ENCODE peak calls at places on chromosomes 11 and 22, in ten cellular contexts. V, L, B, H, E, J, S, N, Q and Z are unnamed samples.

GRCh38 chr11:76041208-76041607 is 165.1 kb downstream of the WNT11 start:
- DNase-seq in V (no peak), L (no peak), B (no peak), H (no peak), E (no peak), J (no peak), S (no peak), N (no peak), Q (no peak), Z (no peak)

GRCh38 chr11:79415411-79415810 is 25.4 kb downstream of the TENM4 start:
- DNase-seq in V (no peak), L (peak), B (no peak), H (no peak), E (no peak), J (no peak), S (no peak), N (no peak), Q (no peak), Z (no peak)

GRCh38 chr11:107801641-107802040 is 56.9 kb downstream of the SLC35F2 start:
- DNase-seq in V (no peak), L (no peak), B (no peak), H (no peak), E (no peak), J (no peak), S (no peak), N (no peak), Q (no peak), Z (no peak)

GRCh38 chr11:130071211-130071712 is 1.6 kb downstream of the APLP2 start:
- DNase-seq in V (no peak), L (peak), B (peak), H (no peak), E (no peak), J (peak), S (no peak), N (no peak), Q (no peak), Z (no peak)

GRCh38 chr11:72250661-72251465 is 6.9 kb upstream of the PHOX2A start:
- DNase-seq in V (no peak), L (no peak), B (no peak), H (peak), E (no peak), J (no peak), S (no peak), N (no peak), Q (no peak), Z (no peak)

GRCh38 chr22:38032681-38033521 is 24.3 kb upstream of the PICK1 start:
- DNase-seq in V (no peak), L (peak), B (no peak), H (no peak), E (no peak), J (no peak), S (peak), N (no peak), Q (no peak), Z (no peak)

GRCh38 chr11:104700609-104701008 is 197.7 kb downstream of the CASP12 start:
- DNase-seq in V (no peak), L (peak), B (no peak), H (no peak), E (no peak), J (peak), S (peak), N (no peak), Q (no peak), Z (no peak)

GRCh38 chr11:95067828-95068244 is 1.1 kb downstream of the SRSF8 start:
- DNase-seq in V (no peak), L (no peak), B (no peak), H (peak), E (no peak), J (no peak), S (no peak), N (no peak), Q (no peak), Z (no peak)

GRCh38 chr11:1082728-1083620 is 8.3 kb downstream of the MUC2 start:
- DNase-seq in V (no peak), L (no peak), B (no peak), H (peak), E (peak), J (no peak), S (no peak), N (no peak), Q (peak), Z (peak)

GRCh38 chr11:111937859-111938258 is 716 bp downstream of the DIXDC1 start:
- DNase-seq in V (no peak), L (no peak), B (no peak), H (no peak), E (no peak), J (no peak), S (no peak), N (no peak), Q (no peak), Z (no peak)

GRCh38 chr11:126127898-126128297 is 65.2 kb upstream of the CDON start:
- DNase-seq in V (no peak), L (peak), B (no peak), H (peak), E (no peak), J (no peak), S (no peak), N (no peak), Q (no peak), Z (no peak)

GRCh38 chr22:46074771-46075551 is 75.4 kb upstream of the PPARA start:
- DNase-seq in V (no peak), L (no peak), B (no peak), H (no peak), E (no peak), J (peak), S (no peak), N (no peak), Q (peak), Z (no peak)

GRCh38 chr11:45743556-45744468 is 61.1 kb upstream of the SLC35C1 start:
- DNase-seq in V (no peak), L (no peak), B (no peak), H (no peak), E (no peak), J (no peak), S (no peak), N (no peak), Q (no peak), Z (no peak)

GRCh38 chr11:117020873-117021564 is 77.2 kb downstream of the SIK3 start:
- DNase-seq in V (no peak), L (no peak), B (no peak), H (no peak), E (no peak), J (no peak), S (peak), N (no peak), Q (no peak), Z (no peak)

GRCh38 chr22:50701076-50701419 is 28.4 kb downstream of the SHANK3 start:
- DNase-seq in V (no peak), L (no peak), B (no peak), H (no peak), E (peak), J (no peak), S (no peak), N (no peak), Q (no peak), Z (no peak)

GRCh38 chr11:93740802-93741093 is 547 bp downstream of the TAF1D start:
- DNase-seq in V (peak), L (peak), B (peak), H (peak), E (peak), J (peak), S (peak), N (peak), Q (peak), Z (peak)
- TF ChIP-seq CTCF in V (peak), L (no peak), B (peak), H (no peak), E (no peak), J (peak), S (no peak), N (no peak), Q (no peak), Z (no peak)

GRCh38 chr11:17387280-17387679 is 1.2 kb downstream of the KCNJ11 start:
- DNase-seq in V (no peak), L (no peak), B (no peak), H (no peak), E (no peak), J (no peak), S (no peak), N (no peak), Q (no peak), Z (no peak)

GRCh38 chr11:17389957-17390649 is 1.6 kb upstream of the KCNJ11 start:
- DNase-seq in V (no peak), L (no peak), B (no peak), H (no peak), E (no peak), J (no peak), S (no peak), N (no peak), Q (no peak), Z (no peak)

GRCh38 chr11:17389205-17389956 is 922 bp upstream of the KCNJ11 start:
- DNase-seq in V (peak), L (peak), B (peak), H (peak), E (peak), J (peak), S (peak), N (peak), Q (peak), Z (peak)

GRCh38 chr11:17387811-17388210 is 648 bp downstream of the KCNJ11 start:
- DNase-seq in V (no peak), L (no peak), B (no peak), H (no peak), E (no peak), J (no peak), S (no peak), N (no peak), Q (no peak), Z (no peak)

GRCh38 chr11:17388609-17389204 is at the start of gene KCNJ11:
- DNase-seq in V (peak), L (no peak), B (no peak), H (no peak), E (peak), J (no peak), S (peak), N (no peak), Q (no peak), Z (no peak)
- TF ChIP-seq CTCF in V (no peak), L (no peak), B (peak), H (no peak), E (no peak), J (no peak), S (no peak), N (no peak), Q (no peak), Z (no peak)

GRCh38 chr11:73833067-73833466 is 43.6 kb downstream of the COA4 start:
- DNase-seq in V (no peak), L (no peak), B (no peak), H (no peak), E (no peak), J (no peak), S (no peak), N (no peak), Q (no peak), Z (no peak)

GRCh38 chr11:73839123-73839457 is 37.6 kb downstream of the COA4 start:
- DNase-seq in V (no peak), L (peak), B (peak), H (no peak), E (no peak), J (no peak), S (no peak), N (no peak), Q (no peak), Z (no peak)

GRCh38 chr11:73838443-73839122 is 38.1 kb downstream of the COA4 start:
- DNase-seq in V (no peak), L (peak), B (no peak), H (no peak), E (no peak), J (peak), S (peak), N (no peak), Q (no peak), Z (no peak)
- TF ChIP-seq CTCF in V (no peak), L (no peak), B (no peak), H (no peak), E (no peak), J (no peak), S (no peak), N (no peak), Q (no peak), Z (no peak)

GRCh38 chr11:74701351-74701750 is 29.9 kb downstream of the CHRDL2 start:
- DNase-seq in V (no peak), L (no peak), B (peak), H (no peak), E (peak), J (no peak), S (no peak), N (no peak), Q (no peak), Z (no peak)
- TF ChIP-seq CTCF in V (peak), L (peak), B (peak), H (no peak), E (peak), J (no peak), S (peak), N (no peak), Q (peak), Z (no peak)

DNA sequence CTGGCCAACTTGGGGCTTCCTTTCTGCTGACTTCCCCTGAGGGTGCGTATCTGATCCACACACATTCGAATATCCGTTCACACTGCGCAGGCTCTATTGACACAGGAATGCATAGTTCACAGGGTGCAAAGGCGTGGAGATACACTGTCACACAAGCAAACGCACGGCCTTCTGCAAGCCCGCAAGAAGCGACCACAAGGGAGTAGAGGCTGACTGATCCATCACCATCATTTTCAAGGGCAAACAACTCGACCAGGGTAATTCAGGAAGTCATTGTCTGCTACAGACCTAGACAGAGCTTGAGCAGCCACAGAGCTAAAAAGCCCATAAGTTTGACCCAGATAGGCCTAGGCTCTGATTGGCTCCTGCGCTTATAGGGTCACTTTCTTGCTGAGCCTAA is 392.3 kb downstream of the MN1 start:
- DNase-seq in V (no peak), L (no peak), B (no peak), H (no peak), E (no peak), J (no peak), S (no peak), N (no peak), Q (no peak), Z (no peak)
- TF ChIP-seq CTCF in V (no peak), L (no peak), B (no peak), H (no peak), E (no peak), J (no peak), S (no peak), N (no peak), Q (no peak), Z (no peak)

GRCh38 chr11:101844608-101845007 is 70.2 kb upstream of the CEP126 start:
- DNase-seq in V (no peak), L (no peak), B (no peak), H (no peak), E (no peak), J (no peak), S (no peak), N (no peak), Q (no peak), Z (no peak)

DNA sequence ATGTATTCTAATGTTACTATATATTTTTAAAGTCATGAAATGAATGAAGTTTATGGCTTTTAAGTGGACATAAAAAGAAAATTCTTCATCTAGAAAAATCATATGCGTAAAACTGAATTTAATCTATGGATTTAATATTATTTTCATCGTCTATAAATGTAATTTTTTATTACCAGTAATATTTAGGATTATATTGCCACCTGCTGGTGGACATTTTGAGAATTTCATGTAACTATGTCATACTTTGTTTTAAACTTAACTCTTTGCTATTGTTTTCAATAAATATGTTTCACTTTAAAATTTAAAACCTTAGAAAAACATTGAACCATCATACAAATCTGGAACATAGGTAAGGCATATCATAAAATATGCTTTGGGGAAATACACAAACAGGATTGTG is 66.5 kb upstream of the CEP126 start:
- DNase-seq in V (no peak), L (no peak), B (peak), H (no peak), E (no peak), J (no peak), S (peak), N (no peak), Q (no peak), Z (no peak)
- TF ChIP-seq CTCF in V (peak), L (peak), B (peak), H (peak), E (no peak), J (peak), S (peak), N (peak), Q (peak), Z (peak)

GRCh38 chr11:84795698-84796097 is 831.4 kb downstream of the DLG2 start:
- DNase-seq in V (no peak), L (no peak), B (no peak), H (no peak), E (no peak), J (no peak), S (no peak), N (no peak), Q (no peak), Z (no peak)

GRCh38 chr11:84804026-84804425 is 823.1 kb downstream of the DLG2 start:
- DNase-seq in V (no peak), L (no peak), B (no peak), H (no peak), E (no peak), J (no peak), S (no peak), N (no peak), Q (no peak), Z (no peak)

GRCh38 chr11:84806354-84806753 is 820.8 kb downstream of the DLG2 start:
- DNase-seq in V (no peak), L (no peak), B (no peak), H (no peak), E (no peak), J (no peak), S (no peak), N (no peak), Q (no peak), Z (no peak)

GRCh38 chr11:84794663-84795443 is 832.3 kb downstream of the DLG2 start:
- DNase-seq in V (no peak), L (no peak), B (no peak), H (no peak), E (no peak), J (no peak), S (no peak), N (no peak), Q (no peak), Z (no peak)

DNA sequence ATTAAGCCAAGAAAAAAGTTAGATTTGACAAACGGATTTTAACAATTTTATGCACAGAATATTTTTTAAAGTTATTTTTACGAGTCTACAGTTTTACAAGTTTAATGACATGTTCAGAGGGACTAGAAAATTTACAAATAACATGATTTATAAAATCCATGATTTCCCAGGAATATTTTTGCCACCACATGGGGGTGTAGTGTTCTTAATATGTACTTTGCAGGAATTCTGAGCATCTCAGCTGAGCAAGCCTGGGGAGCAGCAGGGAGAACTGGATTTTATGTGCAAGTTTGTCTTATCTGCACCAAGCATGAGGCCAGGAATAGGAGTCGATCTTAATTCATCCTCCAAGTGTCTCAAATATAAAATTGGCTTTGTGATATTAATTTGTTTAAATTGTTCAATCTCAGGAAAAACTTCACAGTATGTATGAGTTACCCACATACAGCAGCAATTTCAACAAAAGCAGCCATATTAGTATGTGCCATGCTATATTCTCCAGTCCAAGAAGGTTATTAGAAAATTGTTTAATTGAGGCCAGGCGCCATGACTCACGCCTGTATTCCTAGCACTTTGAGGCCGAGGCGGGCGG is 826.3 kb downstream of the DLG2 start:
- DNase-seq in V (no peak), L (peak), B (no peak), H (no peak), E (no peak), J (peak), S (peak), N (no peak), Q (no peak), Z (no peak)
- TF ChIP-seq CTCF in V (no peak), L (peak), B (peak), H (peak), E (no peak), J (peak), S (peak), N (peak), Q (peak), Z (peak)